ENCODE peak calls at places on chromosome 17, in nine cellular contexts. W, N, Q, C, B, S, F, M and K are unnamed samples. For H3K4me1, the result is how much of the 10 kb centered on the place peaks cover.

GRCh38 chr17:77501101-77501566 is 360.4 kb downstream of the SEC14L1 start:
- DNase-seq in W (no peak), C (peak), Q (peak), F (peak), S (peak), M (no peak), B (peak), N (no peak), K (peak)

GRCh38 chr17:3546521-3546920 is 11.1 kb downstream of the TRPV3 start:
- DNase-seq in N (peak), B (no peak), C (no peak), M (no peak), S (no peak), F (no peak), Q (no peak), W (no peak), K (peak)

GRCh38 chr17:63099420-63099819 is 133.4 kb downstream of the TANC2 start:
- DNase-seq in F (no peak), S (no peak), M (no peak), C (no peak), W (no peak), Q (no peak), N (no peak), B (no peak), K (no peak)

GRCh38 chr17:1464186-1464585 is 8.2 kb upstream of the CRK start:
- DNase-seq in M (no peak), F (no peak), C (peak), W (no peak), B (no peak), Q (no peak), N (no peak), S (no peak), K (no peak)

GRCh38 chr17:31510273-31511175 is 119.0 kb downstream of the RAB11FIP4 start:
- DNase-seq in Q (no peak), B (no peak), M (no peak), C (peak), W (peak), F (no peak), N (no peak), S (peak), K (no peak)

GRCh38 chr17:47741793-47742145 is 8.7 kb downstream of the TBX21 start:
- DNase-seq in F (no peak), W (no peak), S (no peak), B (no peak), N (no peak), M (no peak), C (no peak), Q (no peak), K (no peak)

GRCh38 chr17:79204261-79204660 is 129.6 kb downstream of the ENGASE start:
- DNase-seq in S (no peak), N (no peak), F (no peak), M (no peak), C (no peak), Q (no peak), W (no peak), B (no peak), K (no peak)

GRCh38 chr17:3802461-3803307 is 1.7 kb upstream of the ITGAE start:
- DNase-seq in S (no peak), M (no peak), W (no peak), Q (no peak), N (no peak), B (no peak), C (peak), F (no peak), K (no peak)

GRCh38 chr17:45317113-45317820 is 447 bp upstream of the MAP3K14 start:
- DNase-seq in S (peak), M (peak), F (peak), N (peak), C (peak), B (peak), Q (peak), W (peak), K (peak)

GRCh38 chr17:45316271-45317112 is at the start of gene MAP3K14:
- DNase-seq in C (peak), B (peak), M (peak), W (peak), Q (peak), F (peak), S (peak), N (peak), K (peak)

GRCh38 chr17:45314761-45315549 is 1.9 kb downstream of the MAP3K14 start:
- DNase-seq in W (no peak), B (no peak), N (no peak), F (no peak), M (no peak), S (no peak), C (peak), Q (no peak), K (no peak)

GRCh38 chr17:45313927-45314760 is 2.7 kb downstream of the MAP3K14 start:
- DNase-seq in W (no peak), M (no peak), B (peak), S (no peak), C (no peak), Q (no peak), F (no peak), N (no peak), K (no peak)

GRCh38 chr17:45315583-45316270 is 1.1 kb downstream of the MAP3K14 start:
- DNase-seq in M (no peak), N (no peak), B (no peak), C (peak), W (no peak), Q (no peak), F (no peak), S (no peak), K (peak)
- H3K4me1 ChIP-seq in M (under half), N (under half), B (under half), C (half or more), W (half or more), Q (half or more), F (under half), S (half or more), K (under half)

GRCh38 chr17:40974366-40974765 is 7.6 kb upstream of the KRT39 start:
- DNase-seq in M (no peak), S (no peak), Q (no peak), F (no peak), B (no peak), N (no peak), C (no peak), W (no peak), K (no peak)
- H3K4me1 ChIP-seq in M (under half), S (under half), Q (under half), F (under half), B (under half), N (under half), C (under half), W (under half), K (under half)

DNA sequence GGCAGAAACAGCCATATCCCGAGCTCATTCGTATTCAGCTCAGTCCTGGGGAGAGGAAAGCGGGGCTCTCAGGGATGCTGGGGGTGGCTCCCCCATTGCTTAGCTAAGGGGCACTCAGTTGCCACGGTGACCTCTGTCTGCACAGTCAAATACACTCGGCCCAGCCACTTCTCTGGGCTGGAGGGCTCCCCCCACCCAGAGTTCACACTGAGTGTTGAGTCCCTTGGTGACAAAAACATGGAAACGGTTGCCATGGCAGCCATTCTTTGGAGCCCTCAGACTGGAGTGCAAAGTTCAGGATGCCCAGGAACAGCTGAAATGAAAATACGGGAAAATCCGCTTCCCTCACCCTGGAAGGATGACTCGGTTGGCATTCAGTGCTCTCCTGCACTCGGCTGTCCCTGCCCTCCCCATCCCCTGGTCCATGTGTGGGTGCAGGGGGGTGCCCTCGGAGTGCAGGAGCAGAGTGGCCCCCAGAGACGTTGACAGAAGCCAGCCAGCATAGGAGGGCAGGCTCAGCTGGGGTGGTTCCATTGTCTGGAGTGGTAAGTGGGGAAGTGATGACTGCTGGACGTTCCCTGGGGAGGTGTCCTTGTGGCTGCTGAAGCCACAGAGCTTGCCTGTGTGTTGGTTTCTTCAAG is 216.5 kb downstream of the NTN1 start:
- DNase-seq in M (no peak), C (peak), N (peak), B (no peak), F (peak), W (no peak), Q (no peak), S (no peak), K (no peak)
- H3K4me1 ChIP-seq in M (under half), C (under half), N (under half), B (under half), F (under half), W (under half), Q (under half), S (under half), K (under half)

GRCh38 chr17:69418535-69418934 is 4.0 kb downstream of the MAP2K6 start:
- DNase-seq in C (no peak), W (no peak), F (no peak), S (no peak), Q (no peak), B (no peak), N (no peak), M (no peak), K (no peak)

GRCh38 chr17:69417545-69418483 is 3.3 kb downstream of the MAP2K6 start:
- DNase-seq in M (no peak), F (peak), B (no peak), S (no peak), C (no peak), N (no peak), W (no peak), Q (no peak), K (no peak)

GRCh38 chr17:69414408-69415274 is at the start of gene MAP2K6:
- DNase-seq in M (peak), S (peak), W (peak), F (peak), C (peak), B (peak), N (peak), Q (peak), K (peak)

GRCh38 chr17:69412336-69412735 is 2.2 kb upstream of the MAP2K6 start:
- DNase-seq in C (no peak), M (no peak), N (no peak), W (no peak), F (peak), Q (no peak), B (no peak), S (no peak), K (peak)

DNA sequence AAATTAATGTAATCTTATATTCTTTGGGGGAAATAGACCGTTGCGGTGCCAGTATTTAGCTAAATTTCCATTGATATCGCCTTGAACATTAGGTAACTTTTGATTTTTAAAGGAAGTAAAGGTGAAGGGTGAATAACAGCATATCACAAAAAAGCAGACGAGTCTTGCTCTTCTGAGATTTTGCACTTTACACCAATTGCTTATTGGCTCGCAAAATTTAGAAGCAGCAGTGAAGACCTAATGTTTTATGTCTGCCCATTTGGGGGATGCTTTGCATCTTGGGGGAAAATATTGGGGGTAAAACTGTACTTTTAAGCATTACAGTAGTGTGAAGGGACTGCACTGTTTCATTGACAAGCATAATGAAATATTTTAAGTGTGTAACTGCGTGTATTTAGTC is 934 bp downstream of the MAP2K6 start:
- DNase-seq in B (no peak), S (no peak), F (no peak), M (no peak), Q (no peak), C (no peak), W (no peak), N (no peak), K (no peak)
- H3K4me1 ChIP-seq in B (under half), S (under half), F (half or more), M (under half), Q (under half), C (under half), W (under half), N (under half), K (under half)